ENCODE peak calls at places on chromosomes 13 and 19, in nine cellular contexts. N, W, Q, X, A, K, G, U and M are unnamed samples.

GRCh38 chr19:47035127-47035494 is 13.3 kb downstream of the TMEM160 start:
- DNase-seq in N (no peak), W (peak; percentile 44), Q (no peak), X (no peak), A (no peak), K (no peak), G (no peak), U (no peak), M (no peak)

GRCh38 chr19:55668603-55669348 is 6.2 kb upstream of the EPN1 start:
- DNase-seq in N (no peak), W (no peak), Q (no peak), X (no peak), A (no peak), K (no peak), G (no peak), U (no peak), M (no peak)

GRCh38 chr19:52592301-52592700 is 22.2 kb downstream of the ZNF701 start:
- DNase-seq in N (no peak), W (no peak), Q (no peak), X (no peak), A (no peak), K (no peak), G (no peak), U (no peak), M (no peak)

GRCh38 chr19:18717601-18718000 is 34.1 kb downstream of the CRTC1 start:
- DNase-seq in N (no peak), W (no peak), Q (no peak), X (no peak), A (no peak), K (no peak), G (no peak), U (no peak), M (no peak)

GRCh38 chr13:43364210-43365041 is 341.0 kb downstream of the DNAJC15 start:
- DNase-seq in N (no peak), W (peak; percentile 62), Q (peak; percentile 71), X (no peak), A (no peak), K (no peak), G (peak; percentile 83), U (no peak), M (no peak)

GRCh38 chr13:111977184-111977516 is 89.8 kb upstream of the SOX1 start:
- DNase-seq in N (no peak), W (no peak), Q (no peak), X (no peak), A (no peak), K (no peak), G (no peak), U (no peak), M (no peak)

GRCh38 chr19:8304841-8305621 is 3.1 kb downstream of the CD320 start:
- DNase-seq in N (no peak), W (no peak), Q (peak; percentile 60), X (no peak), A (no peak), K (peak; percentile 64), G (no peak), U (no peak), M (no peak)

GRCh38 chr13:109198585-109198984 is 569.2 kb downstream of the MYO16 start:
- DNase-seq in N (no peak), W (peak; percentile 8), Q (no peak), X (peak; percentile 54), A (no peak), K (no peak), G (no peak), U (no peak), M (no peak)

GRCh38 chr13:110443633-110444225 is 117.8 kb downstream of the RAB20 start:
- DNase-seq in N (no peak), W (peak; percentile 22), Q (no peak), X (no peak), A (no peak), K (no peak), G (no peak), U (no peak), M (no peak)

GRCh38 chr13:32731576-32731975 is 145.3 kb downstream of the PDS5B start:
- DNase-seq in N (no peak), W (peak; percentile 51), Q (no peak), X (peak; percentile 62), A (no peak), K (peak; percentile 6), G (peak; percentile 23), U (no peak), M (no peak)

GRCh38 chr19:1064661-1065605 is 2.0 kb upstream of the ARHGAP45 start:
- DNase-seq in N (no peak), W (peak; percentile 64), Q (no peak), X (peak; percentile 74), A (peak; percentile 86), K (peak; percentile 81), G (peak; percentile 72), U (peak; percentile 54), M (no peak)

GRCh38 chr13:25329706-25330105 is 28.3 kb downstream of the NUP58 start:
- DNase-seq in N (no peak), W (peak; percentile 71), Q (no peak), X (peak; percentile 79), A (no peak), K (no peak), G (peak; percentile 42), U (no peak), M (no peak)

GRCh38 chr19:39211731-39212376 is 7.8 kb upstream of the SYCN start:
- DNase-seq in N (no peak), W (no peak), Q (no peak), X (peak; percentile 15), A (peak; percentile 57), K (no peak), G (peak; percentile 13), U (no peak), M (no peak)

GRCh38 chr19:13036366-13036976 is 41.2 kb downstream of the NFIX start:
- DNase-seq in N (peak; percentile 45), W (peak; percentile 76), Q (peak; percentile 85), X (peak; percentile 64), A (peak; percentile 73), K (no peak), G (peak; percentile 73), U (peak; percentile 84), M (no peak)

GRCh38 chr13:38350114-38350617 is 515 bp downstream of the UFM1 start:
- DNase-seq in N (peak; percentile 7), W (peak; percentile 53), Q (peak; percentile 78), X (peak; percentile 60), A (peak; percentile 5), K (peak; percentile 65), G (peak; percentile 64), U (peak; percentile 57), M (no peak)

GRCh38 chr13:113819731-113820715 is 43.9 kb downstream of the GAS6 start:
- DNase-seq in N (no peak), W (no peak), Q (no peak), X (no peak), A (no peak), K (no peak), G (no peak), U (no peak), M (no peak)

GRCh38 chr13:67792151-67792665 is 562.1 kb upstream of the PCDH9 start:
- DNase-seq in N (peak; percentile 40), W (no peak), Q (no peak), X (peak; percentile 24), A (no peak), K (no peak), G (no peak), U (no peak), M (no peak)

GRCh38 chr13:90185734-90186133 is 1161.8 kb upstream of the MIR17HG start:
- DNase-seq in N (no peak), W (no peak), Q (no peak), X (no peak), A (no peak), K (no peak), G (no peak), U (no peak), M (no peak)

GRCh38 chr19:6092329-6093286 is 17.7 kb downstream of the RFX2 start:
- DNase-seq in N (peak; percentile 74), W (peak; percentile 85), Q (peak; percentile 93), X (peak; percentile 88), A (peak; percentile 76), K (no peak), G (peak; percentile 77), U (peak; percentile 83), M (no peak)

GRCh38 chr19:11045536-11045935 is 43.7 kb upstream of the LDLR start:
- DNase-seq in N (no peak), W (no peak), Q (no peak), X (no peak), A (no peak), K (no peak), G (no peak), U (no peak), M (no peak)

GRCh38 chr13:97539651-97540230 is 105.8 kb downstream of the RAP2A start:
- DNase-seq in N (no peak), W (peak; percentile 71), Q (no peak), X (peak; percentile 45), A (no peak), K (no peak), G (peak; percentile 48), U (no peak), M (no peak)

GRCh38 chr19:34231439-34231838 is 22.9 kb upstream of the GARRE1 start:
- DNase-seq in N (no peak), W (no peak), Q (no peak), X (no peak), A (no peak), K (no peak), G (no peak), U (no peak), M (no peak)

GRCh38 chr13:59754411-59754810 is 409.3 kb downstream of the DIAPH3 start:
- DNase-seq in N (no peak), W (no peak), Q (no peak), X (no peak), A (no peak), K (no peak), G (no peak), U (no peak), M (no peak)

GRCh38 chr13:110963554-110963970 is 48.7 kb upstream of the ANKRD10 start:
- DNase-seq in N (no peak), W (no peak), Q (no peak), X (no peak), A (no peak), K (no peak), G (no peak), U (no peak), M (no peak)

GRCh38 chr19:15324791-15325519 is 7.4 kb downstream of the BRD4 start:
- DNase-seq in N (no peak), W (no peak), Q (no peak), X (no peak), A (no peak), K (no peak), G (no peak), U (no peak), M (no peak)